ENCODE peak calls at places on chromosome 18, in ten cellular contexts. Z is coronary artery, M is fibroblast of villous mesenchyme, J is HepG2, U is GM23338, F is SK-N-SH, V is A549, A is thoracic aorta, T is HL-60, D is fibroblast of mammary gland. I is an unnamed sample.

GRCh38 chr18:58290059-58290747 is 246.2 kb downstream of the NEDD4L start:
- DNase-seq in U (no peak), A (no peak), V (no peak), F (no peak), M (peak), J (no peak), D (no peak), T (no peak), Z (no peak), I (no peak)

GRCh38 chr18:62521588-62521987 is 1.2 kb upstream of the ZCCHC2 start:
- DNase-seq in D (no peak), U (no peak), J (peak), A (no peak), Z (no peak), M (peak), F (no peak), T (no peak), V (no peak), I (no peak)

GRCh38 chr18:13725566-13726227 is 661 bp downstream of the FAM210A start:
- DNase-seq in J (peak), Z (no peak), M (peak), V (no peak), F (no peak), A (no peak), D (peak), U (peak), T (peak), I (peak)

GRCh38 chr18:62715829-62716678 is 713 bp downstream of the PHLPP1 start:
- DNase-seq in J (no peak), M (peak), T (peak), F (peak), V (peak), U (peak), A (no peak), D (peak), Z (peak), I (no peak)

GRCh38 chr18:23042133-23042532 is 93.2 kb upstream of the CABLES1 start:
- DNase-seq in Z (no peak), V (no peak), F (no peak), U (no peak), T (no peak), M (no peak), J (no peak), A (no peak), D (peak), I (no peak)

GRCh38 chr18:7234061-7234460 is 3.2 kb downstream of the LRRC30 start:
- DNase-seq in F (no peak), D (no peak), T (no peak), M (no peak), V (no peak), Z (no peak), U (no peak), A (no peak), J (no peak), I (no peak)

GRCh38 chr18:33837191-33837590 is 259.2 kb downstream of the ASXL3 start:
- DNase-seq in U (peak), A (no peak), J (no peak), M (no peak), Z (no peak), V (no peak), T (no peak), D (no peak), F (no peak), I (no peak)

GRCh38 chr18:10230072-10230471 is 224.4 kb upstream of the APCDD1 start:
- DNase-seq in U (peak), V (no peak), D (peak), J (peak), Z (no peak), M (peak), A (no peak), F (no peak), T (no peak), I (no peak)

GRCh38 chr18:58042826-58043362 is 1.1 kb upstream of the NEDD4L start:
- DNase-seq in J (no peak), D (no peak), U (peak), A (no peak), V (no peak), M (no peak), Z (no peak), F (no peak), T (no peak), I (no peak)

GRCh38 chr18:231563-231962 is 36.3 kb downstream of the THOC1 start:
- DNase-seq in V (no peak), T (no peak), A (no peak), D (no peak), M (no peak), J (no peak), Z (no peak), U (no peak), F (no peak), I (no peak)

GRCh38 chr18:79918089-79919011 is 33.1 kb downstream of the SLC66A2 start:
- DNase-seq in F (no peak), Z (peak), A (no peak), M (no peak), U (no peak), V (no peak), T (no peak), J (no peak), D (no peak), I (no peak)

GRCh38 chr18:67183398-67183797 is 333.1 kb downstream of the DSEL start:
- DNase-seq in U (peak), J (no peak), T (no peak), Z (no peak), A (no peak), D (no peak), M (no peak), F (no peak), V (no peak), I (no peak)

GRCh38 chr18:48306838-48307237 is 102.3 kb downstream of the ZBTB7C start:
- DNase-seq in F (no peak), Z (no peak), J (no peak), U (no peak), M (no peak), T (no peak), D (no peak), V (no peak), A (no peak), I (no peak)

GRCh38 chr18:55054591-55054990 is 95.3 kb upstream of the CCDC68 start:
- DNase-seq in T (no peak), J (no peak), Z (no peak), A (no peak), M (no peak), U (no peak), V (no peak), F (no peak), D (no peak), I (no peak)

DNA sequence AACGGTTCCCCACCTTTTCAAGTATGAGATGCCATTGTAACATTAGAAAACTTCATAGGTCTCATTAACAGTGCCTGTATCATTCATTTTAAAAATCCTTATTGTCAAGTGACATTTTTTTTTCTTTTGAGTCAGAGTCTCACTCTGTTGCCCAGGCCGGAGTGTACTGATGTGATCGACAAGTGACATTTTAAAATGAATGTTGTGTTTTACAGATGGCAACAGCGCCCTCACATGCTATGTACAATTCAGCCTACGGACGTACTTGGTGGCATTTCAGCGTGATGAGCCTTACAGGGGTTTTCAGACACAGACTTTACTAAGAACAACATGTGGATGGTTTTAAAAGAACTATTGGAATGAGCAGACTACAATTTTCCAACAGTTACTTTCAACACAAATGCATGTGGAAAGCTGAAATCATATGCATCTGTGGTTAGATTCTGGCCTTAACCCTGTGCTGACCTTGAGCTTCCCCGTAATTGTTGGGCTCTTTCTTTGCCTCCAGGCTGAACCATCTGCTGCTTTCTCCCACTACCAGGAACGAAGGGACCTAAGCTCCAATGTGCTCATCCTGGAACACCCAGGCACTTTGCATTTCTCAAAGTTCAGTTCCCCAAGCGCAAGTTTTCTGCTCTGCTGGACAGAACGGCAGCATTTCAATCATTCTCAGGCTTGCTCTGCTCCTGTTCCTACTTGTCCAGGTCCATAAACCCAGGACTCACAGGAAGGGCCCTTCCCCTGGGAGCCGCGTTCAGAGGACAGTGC is 119.9 kb upstream of the NDUFV2 start:
- DNase-seq in Z (no peak), D (peak), J (peak), T (peak), V (peak), F (peak), U (peak), A (no peak), M (peak), I (no peak)
- TF ChIP-seq CTCF in Z (no peak), D (peak), J (peak), T (no peak), V (peak), F (peak), U (peak), A (no peak), M (peak), I (peak)

GRCh38 chr18:76460482-76460881 is 34.6 kb downstream of the ZNF516 start:
- DNase-seq in U (no peak), Z (peak), A (no peak), M (peak), T (no peak), D (peak), J (no peak), F (no peak), V (no peak), I (no peak)
- H3K4me3 ChIP-seq in U (no peak), Z (no peak), A (peak), M (no peak), T (no peak), D (no peak), J (no peak), F (no peak), V (no peak), I (no peak)

DNA sequence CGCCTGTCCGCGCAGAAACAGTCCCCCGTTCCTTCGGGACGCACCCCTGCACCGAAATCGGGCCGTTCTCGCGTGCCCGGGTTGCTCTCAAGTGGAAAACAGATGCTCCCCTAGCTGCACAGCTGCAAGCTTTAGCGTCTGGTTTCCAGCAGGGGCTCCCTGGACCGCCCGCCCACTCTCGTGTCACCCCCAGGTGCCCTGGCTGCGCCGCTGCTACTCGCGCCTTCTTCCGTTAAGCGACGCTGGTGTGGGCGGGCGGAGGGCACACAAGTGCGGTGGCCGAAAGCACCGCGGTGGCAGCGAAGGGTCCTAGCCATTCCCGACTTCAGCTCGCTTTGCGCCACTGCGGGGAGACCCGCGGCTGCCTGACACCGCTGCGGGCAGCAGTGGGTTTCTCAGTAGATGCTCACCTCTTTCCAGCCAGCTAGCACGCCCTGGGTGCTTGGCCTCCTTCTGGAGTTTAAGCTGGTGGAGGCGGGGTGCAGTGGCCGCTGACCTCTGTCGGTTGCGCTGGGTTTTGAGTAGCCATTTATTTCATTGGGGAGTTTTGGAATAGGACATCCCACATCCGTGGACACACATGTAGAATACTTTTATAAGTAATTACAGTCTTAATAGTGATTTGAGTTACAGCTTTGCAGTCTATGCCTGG is 806 bp downstream of the ZNF407 start:
- DNase-seq in A (no peak), T (peak), D (peak), V (peak), Z (no peak), J (peak), M (peak), U (peak), F (peak), I (peak)
- TF ChIP-seq CTCF in A (peak), T (no peak), D (no peak), V (no peak), Z (no peak), J (peak), M (peak), U (no peak), F (peak), I (peak)

GRCh38 chr18:37394610-37394965 is 171.0 kb downstream of the CELF4 start:
- DNase-seq in V (no peak), J (no peak), D (no peak), U (no peak), A (no peak), T (no peak), Z (no peak), M (no peak), F (no peak), I (no peak)
- H3K4me3 ChIP-seq in V (no peak), J (no peak), D (no peak), U (peak), A (peak), T (no peak), Z (peak), M (no peak), F (no peak), I (no peak)

GRCh38 chr18:26082475-26082874 is 7.9 kb downstream of the SS18 start:
- DNase-seq in Z (no peak), V (no peak), F (no peak), M (peak), J (no peak), A (no peak), D (peak), U (no peak), T (no peak), I (no peak)
- TF ChIP-seq CTCF in Z (no peak), V (no peak), F (no peak), M (no peak), J (no peak), A (no peak), D (no peak), U (no peak), T (no peak), I (no peak)

DNA sequence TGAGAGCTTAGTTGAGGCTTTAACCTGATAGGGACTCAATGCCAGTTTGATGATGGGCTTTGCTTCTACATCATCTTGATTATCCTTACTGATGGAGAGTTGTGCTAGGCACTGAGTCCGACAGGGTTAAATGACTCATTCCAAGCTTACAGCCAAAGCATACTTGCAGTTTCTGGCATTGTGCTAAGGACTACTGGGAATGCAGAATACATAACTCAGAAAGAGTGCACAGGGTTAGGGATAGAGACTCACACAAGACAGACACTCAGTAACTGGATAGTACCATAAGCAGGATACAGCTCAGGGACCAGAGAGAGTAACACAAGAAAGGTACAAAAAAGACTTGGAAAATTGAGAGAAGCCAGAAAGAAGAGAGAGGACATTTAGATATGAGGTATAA is 94.1 kb upstream of the SLC14A2 start:
- DNase-seq in T (no peak), V (no peak), F (no peak), U (no peak), D (peak), Z (no peak), J (no peak), A (no peak), M (peak), I (no peak)
- H3K4me3 ChIP-seq in T (no peak), V (no peak), F (no peak), U (no peak), D (no peak), Z (no peak), J (no peak), A (no peak), M (no peak), I (no peak)

GRCh38 chr18:76530391-76530790 is 35.3 kb upstream of the ZNF516 start:
- DNase-seq in F (no peak), M (no peak), T (no peak), A (no peak), Z (no peak), J (no peak), U (no peak), D (no peak), V (no peak), I (no peak)

GRCh38 chr18:76524900-76525698 is 30.1 kb upstream of the ZNF516 start:
- DNase-seq in T (no peak), M (peak), Z (no peak), F (peak), V (peak), A (no peak), D (peak), U (peak), J (peak), I (no peak)

GRCh38 chr18:76529433-76529811 is 34.4 kb upstream of the ZNF516 start:
- DNase-seq in J (no peak), D (no peak), A (no peak), F (no peak), U (no peak), Z (no peak), M (no peak), T (no peak), V (no peak), I (no peak)

GRCh38 chr18:76530846-76531245 is 35.8 kb upstream of the ZNF516 start:
- DNase-seq in U (no peak), A (no peak), J (no peak), Z (no peak), T (no peak), V (no peak), D (no peak), F (no peak), M (no peak), I (no peak)

GRCh38 chr18:76528477-76529432 is 33.7 kb upstream of the ZNF516 start:
- DNase-seq in A (no peak), F (no peak), V (no peak), D (peak), U (peak), T (peak), Z (no peak), J (peak), M (peak), I (no peak)
- TF ChIP-seq CTCF in A (no peak), F (no peak), V (no peak), D (peak), U (no peak), T (no peak), Z (no peak), J (no peak), M (no peak), I (no peak)

GRCh38 chr18:70333316-70333715 is 44.5 kb downstream of the SOCS6 start:
- DNase-seq in T (no peak), U (no peak), J (no peak), D (no peak), V (no peak), Z (no peak), M (no peak), A (no peak), F (no peak), I (no peak)

GRCh38 chr18:70333757-70334156 is 44.9 kb downstream of the SOCS6 start:
- DNase-seq in D (peak), A (peak), V (peak), U (no peak), J (peak), F (no peak), T (no peak), M (peak), Z (no peak), I (no peak)

GRCh38 chr18:70334728-70335329 is 46.0 kb downstream of the SOCS6 start:
- DNase-seq in J (peak), T (no peak), F (no peak), D (peak), M (no peak), V (no peak), Z (no peak), A (no peak), U (no peak), I (no peak)

GRCh38 chr18:70332694-70333093 is 43.8 kb downstream of the SOCS6 start:
- DNase-seq in T (no peak), J (peak), Z (no peak), U (no peak), V (no peak), M (no peak), F (no peak), A (no peak), D (peak), I (no peak)

DNA sequence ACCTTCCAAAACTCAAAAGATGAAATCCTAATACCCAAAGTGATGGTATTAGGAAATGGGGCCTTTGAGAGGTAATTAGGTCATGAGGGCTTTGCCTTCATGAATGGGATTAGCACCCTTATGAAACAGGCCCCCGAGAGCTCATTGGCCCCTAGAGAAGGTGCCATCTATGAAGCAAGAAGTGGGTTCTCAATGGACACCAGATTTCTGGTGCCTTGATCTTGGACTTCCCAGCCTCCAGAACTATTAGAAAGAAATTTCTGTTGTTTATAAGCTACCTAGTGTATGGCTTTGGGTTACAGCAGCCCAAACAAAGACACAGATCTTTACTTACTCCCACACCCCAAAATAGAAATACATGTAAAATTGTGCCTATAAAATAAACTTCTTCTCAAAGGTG is 45.4 kb downstream of the SOCS6 start:
- DNase-seq in M (no peak), F (no peak), Z (no peak), A (no peak), T (no peak), U (no peak), V (no peak), J (no peak), D (no peak), I (no peak)
- H3K4me3 ChIP-seq in M (no peak), F (no peak), Z (no peak), A (no peak), T (no peak), U (no peak), V (no peak), J (no peak), D (no peak), I (no peak)

DNA sequence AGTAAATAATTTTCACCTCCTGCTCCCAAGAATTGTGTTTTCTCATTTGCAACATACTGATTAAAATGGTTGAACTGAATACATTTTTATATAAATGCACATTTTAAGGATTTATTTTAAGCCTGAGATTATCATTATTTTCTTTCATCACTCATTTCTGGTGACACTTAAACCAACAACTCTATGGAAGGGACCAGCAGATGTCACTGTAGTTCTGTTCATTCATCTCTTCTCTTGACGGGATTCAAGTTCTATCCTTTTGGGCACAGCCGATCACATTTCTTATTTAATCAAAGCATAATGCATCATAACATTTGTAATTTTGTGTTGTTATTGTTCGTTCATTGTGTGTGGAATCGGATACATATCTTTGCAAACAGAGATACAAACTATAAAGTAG is 417.9 kb downstream of the HRH4 start:
- DNase-seq in A (no peak), M (peak), D (peak), V (no peak), Z (no peak), T (no peak), U (peak), F (peak), J (peak), I (peak)
- TF ChIP-seq CTCF in A (peak), M (peak), D (peak), V (no peak), Z (no peak), T (no peak), U (peak), F (peak), J (peak), I (peak)

DNA sequence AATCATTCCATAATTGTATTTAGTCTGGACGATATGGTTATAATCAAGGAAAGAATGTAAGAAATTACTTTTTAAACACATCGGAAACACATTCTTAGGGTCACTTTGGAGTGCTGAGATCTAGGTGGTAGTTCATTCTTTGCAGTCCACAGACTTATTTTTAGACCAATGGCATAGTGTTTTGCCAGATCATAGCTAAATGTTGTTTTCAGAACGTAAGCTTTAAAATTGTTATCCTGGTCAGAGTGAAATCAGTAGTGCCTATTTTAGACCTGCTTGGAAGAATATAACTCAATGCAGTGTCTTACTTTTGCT is 4.3 kb downstream of the MYL12A start:
- DNase-seq in D (no peak), Z (no peak), J (no peak), F (no peak), A (no peak), T (no peak), U (no peak), V (no peak), M (no peak), I (no peak)
- H3K4me3 ChIP-seq in D (no peak), Z (peak), J (no peak), F (peak), A (peak), T (no peak), U (no peak), V (no peak), M (peak), I (no peak)